ENCODE peak calls at places on chromosomes 11 and 22, in nine cellular contexts. N, X, F, R, H, M, K, G and B are unnamed samples.

GRCh38 chr11:92546089-92546488 is 321.5 kb downstream of the FAT3 start:
- DNase-seq in K (no peak), X (no peak), N (no peak), R (peak), G (no peak), F (no peak), H (peak), M (no peak), B (no peak)

GRCh38 chr11:65003282-65003681 is 6.5 kb upstream of the BATF2 start:
- DNase-seq in G (no peak), H (peak), K (no peak), R (no peak), X (no peak), N (no peak), F (no peak), M (no peak), B (no peak)

GRCh38 chr11:101748572-101748971 is 164.8 kb upstream of the TRPC6 start:
- DNase-seq in N (no peak), H (no peak), G (no peak), K (no peak), F (no peak), X (no peak), R (peak), M (no peak), B (no peak)

GRCh38 chr11:130645164-130645859 is 196.9 kb downstream of the ADAMTS15 start:
- DNase-seq in H (no peak), F (no peak), G (no peak), M (no peak), K (no peak), X (no peak), N (no peak), R (no peak), B (no peak)

GRCh38 chr11:109267293-109268095 is 154.5 kb upstream of the C11orf87 start:
- DNase-seq in K (peak), R (no peak), M (no peak), X (no peak), F (no peak), G (no peak), N (no peak), H (no peak), B (no peak)

GRCh38 chr11:10263929-10264328 is 30.1 kb downstream of the SBF2 start:
- DNase-seq in M (no peak), X (no peak), R (no peak), H (peak), F (no peak), N (no peak), K (peak), G (no peak), B (no peak)

GRCh38 chr11:121451982-121452608 is at the start of gene SORL1:
- DNase-seq in H (peak), K (no peak), G (no peak), F (no peak), N (peak), M (peak), R (peak), X (peak), B (peak)

GRCh38 chr11:119147604-119148333 is 1.1 kb upstream of the ABCG4 start:
- DNase-seq in K (no peak), N (no peak), X (no peak), H (no peak), G (no peak), F (no peak), M (no peak), R (peak), B (no peak)

GRCh38 chr11:11025087-11025486 is 167.2 kb upstream of the ZBED5 start:
- DNase-seq in N (no peak), M (no peak), H (peak), K (no peak), X (no peak), F (no peak), G (no peak), R (no peak), B (no peak)

GRCh38 chr11:116852261-116853125 is 15.1 kb upstream of the APOA1 start:
- DNase-seq in F (no peak), G (no peak), K (no peak), M (peak), N (no peak), H (peak), X (no peak), R (no peak), B (no peak)

GRCh38 chr11:9760180-9760550 is 96.3 kb downstream of the SWAP70 start:
- DNase-seq in R (no peak), X (no peak), M (peak), H (peak), G (peak), N (no peak), K (peak), F (no peak), B (no peak)

GRCh38 chr11:7892751-7893356 is 38.2 kb downstream of the OR10A6 start:
- DNase-seq in R (peak), F (no peak), X (no peak), K (peak), H (peak), G (no peak), M (no peak), N (no peak), B (no peak)

GRCh38 chr22:38706101-38706884 is 549 bp downstream of the GTPBP1 start:
- DNase-seq in H (peak), M (peak), G (peak), N (no peak), X (no peak), R (peak), K (no peak), F (no peak), B (no peak)

GRCh38 chr11:118358071-118358470 is 1.3 kb upstream of the UBE4A start:
- DNase-seq in R (no peak), F (no peak), H (no peak), X (no peak), K (no peak), N (no peak), G (no peak), M (no peak), B (no peak)

GRCh38 chr11:3920148-3920852 is 64.8 kb downstream of the STIM1 start:
- DNase-seq in N (no peak), G (peak), R (no peak), X (peak), F (peak), M (peak), K (no peak), H (peak), B (peak)

GRCh38 chr11:114650661-114651060 is 27.7 kb upstream of the NXPE2 start:
- DNase-seq in K (no peak), X (no peak), F (no peak), R (no peak), G (no peak), N (no peak), M (peak), H (no peak), B (no peak)

GRCh38 chr11:75311858-75312288 is 39.6 kb downstream of the ARRB1 start:
- DNase-seq in F (no peak), R (no peak), X (no peak), N (no peak), K (no peak), G (peak), H (peak), M (peak), B (no peak)

GRCh38 chr11:67466367-67466766 is 2.7 kb downstream of the TMEM134 start:
- DNase-seq in R (no peak), M (no peak), K (no peak), G (no peak), H (no peak), N (no peak), X (no peak), F (no peak), B (no peak)

GRCh38 chr11:10328314-10329090 is 23.6 kb downstream of the ADM start:
- DNase-seq in H (peak), N (no peak), F (no peak), R (no peak), K (no peak), G (no peak), M (no peak), X (no peak), B (no peak)

GRCh38 chr11:79049627-79050238 is 391.1 kb downstream of the TENM4 start:
- DNase-seq in K (no peak), H (no peak), M (no peak), N (no peak), F (no peak), G (no peak), R (no peak), X (no peak), B (no peak)

GRCh38 chr22:44671742-44672141 is 30.3 kb upstream of the PRR5 start:
- DNase-seq in X (no peak), M (no peak), G (no peak), K (no peak), F (no peak), R (no peak), H (peak), N (no peak), B (no peak)

GRCh38 chr11:128643661-128644060 is 50.2 kb upstream of the FLI1 start:
- DNase-seq in M (no peak), K (no peak), N (no peak), X (no peak), H (no peak), G (no peak), F (no peak), R (peak), B (no peak)

GRCh38 chr22:17167486-17167885 is 8.4 kb upstream of the HDHD5 start:
- DNase-seq in R (no peak), F (no peak), X (no peak), G (no peak), M (no peak), N (no peak), K (no peak), H (no peak), B (no peak)

GRCh38 chr22:50728523-50728931 is 9.5 kb upstream of the ACR start:
- DNase-seq in K (no peak), F (no peak), X (no peak), N (no peak), R (no peak), H (no peak), G (no peak), M (no peak), B (no peak)